ENCODE peak calls at places on chromosomes 7 and 10, in four cellular contexts. T is D721Med, J is ecto neural progenitor cell, G is iris pigment epithelial cell. S is an unnamed sample.

GRCh38 chr10:15695852-15696251 is 23.9 kb downstream of the ITGA8 start:
- DNase-seq in T (no peak), G (no peak), J (no peak), S (no peak)

GRCh38 chr7:87608443-87608842 is 7.8 kb upstream of the ABCB1 start:
- DNase-seq in T (no peak), G (peak), J (no peak), S (no peak)

GRCh38 chr10:84205049-84205852 is 10.9 kb downstream of the CDHR1 start:
- DNase-seq in T (peak), G (peak), J (peak), S (peak)

GRCh38 chr7:75977741-75978140 is 16.7 kb downstream of the TMEM120A start:
- DNase-seq in J (no peak), T (peak), G (no peak), S (no peak)

GRCh38 chr10:132624847-132625839 is 87.6 kb downstream of the INPP5A start:
- DNase-seq in J (no peak), T (no peak), G (no peak), S (peak)

GRCh38 chr10:102819054-102819453 is 18.2 kb downstream of the CYP17A1 start:
- DNase-seq in G (no peak), J (no peak), T (no peak), S (peak)

GRCh38 chr7:12930534-12930933 is 243.1 kb downstream of the ARL4A start:
- DNase-seq in G (peak), J (no peak), T (no peak), S (no peak)

GRCh38 chr7:117216436-117217069 is 106.3 kb downstream of the WNT2 start:
- DNase-seq in G (no peak), T (no peak), J (no peak), S (no peak)

GRCh38 chr10:133393401-133394063 is 425 bp upstream of the MTG1 start:
- DNase-seq in G (no peak), J (no peak), T (peak), S (peak)

GRCh38 chr10:131175891-131176290 is 135.6 kb downstream of the TCERG1L start:
- DNase-seq in T (no peak), G (no peak), J (peak), S (peak)

GRCh38 chr10:59505931-59506330 is 143.6 kb upstream of the FAM13C start:
- DNase-seq in G (no peak), J (no peak), T (no peak), S (no peak)

GRCh38 chr7:118870187-118870586 is 645.7 kb downstream of the ANKRD7 start:
- DNase-seq in J (no peak), G (no peak), T (no peak), S (peak)

GRCh38 chr10:132140167-132140925 is 46.4 kb upstream of the DPYSL4 start:
- DNase-seq in G (no peak), J (no peak), T (no peak), S (no peak)

GRCh38 chr7:155722118-155722517 is 77.7 kb downstream of the RBM33 start:
- DNase-seq in T (no peak), J (no peak), G (no peak), S (no peak)

GRCh38 chr7:69422473-69423102 is 175.7 kb upstream of the AUTS2 start:
- DNase-seq in J (no peak), G (no peak), T (no peak), S (no peak)

GRCh38 chr7:16421333-16422099 is at the start of gene CRPPA:
- DNase-seq in J (peak), G (peak), T (no peak), S (peak)

GRCh38 chr10:131427253-131427652 is 115.7 kb upstream of the TCERG1L start:
- DNase-seq in G (no peak), J (no peak), T (no peak), S (no peak)

GRCh38 chr7:39017369-39017768 is 39.7 kb downstream of the POU6F2 start:
- DNase-seq in J (no peak), T (no peak), G (no peak), S (no peak)

GRCh38 chr7:71868797-71869196 is 543.3 kb downstream of the CALN1 start:
- DNase-seq in G (peak), T (no peak), J (no peak), S (peak)

GRCh38 chr10:52447931-52448353 is 133.9 kb downstream of the DKK1 start:
- DNase-seq in J (no peak), G (peak), T (no peak), S (no peak)

GRCh38 chr7:156220701-156221100 is 408.4 kb upstream of the SHH start:
- DNase-seq in G (no peak), T (no peak), J (no peak), S (peak)

S was measured in islet precursor cell.